ENCODE peak calls at places on chromosomes 7 and 10, in four cellular contexts. One of them, this sample, is unnamed.

GRCh38 chr10:71040890-71041590 is 152.7 kb upstream of the PCBD1 start:
- DNase-seq in COR-L47: peak; percentile 50
- DNase-seq in activated naive CD4-positive, alpha-beta T cell: no peak
- DNase-seq in NCI-H1105 treated with DMSO at 0.1 percent for 48 hours: no peak
- DNase-seq in this sample: no peak

GRCh38 chr10:49625411-49625810 is 11.6 kb downstream of the CHAT start:
- DNase-seq in COR-L47: no peak
- DNase-seq in activated naive CD4-positive, alpha-beta T cell: no peak
- DNase-seq in NCI-H1105 treated with DMSO at 0.1 percent for 48 hours: no peak
- DNase-seq in this sample: no peak

GRCh38 chr7:158029431-158029938 is 558.1 kb downstream of the PTPRN2 start:
- DNase-seq in COR-L47: no peak
- DNase-seq in activated naive CD4-positive, alpha-beta T cell: no peak
- DNase-seq in NCI-H1105 treated with DMSO at 0.1 percent for 48 hours: no peak
- DNase-seq in this sample: no peak

GRCh38 chr7:123024989-123025758 is 29.7 kb upstream of the TAS2R16 start:
- DNase-seq in COR-L47: no peak
- DNase-seq in activated naive CD4-positive, alpha-beta T cell: no peak
- DNase-seq in NCI-H1105 treated with DMSO at 0.1 percent for 48 hours: no peak
- DNase-seq in this sample: no peak

GRCh38 chr10:72009430-72010081 is 45.4 kb downstream of the CHST3 start:
- DNase-seq in COR-L47: peak; percentile 1
- DNase-seq in activated naive CD4-positive, alpha-beta T cell: no peak
- DNase-seq in NCI-H1105 treated with DMSO at 0.1 percent for 48 hours: no peak
- DNase-seq in this sample: no peak

GRCh38 chr7:122059516-122059915 is 84.5 kb downstream of the AASS start:
- DNase-seq in COR-L47: no peak
- DNase-seq in activated naive CD4-positive, alpha-beta T cell: no peak
- DNase-seq in NCI-H1105 treated with DMSO at 0.1 percent for 48 hours: no peak
- DNase-seq in this sample: no peak

GRCh38 chr10:88428442-88428841 is 154.7 kb downstream of the RNLS start:
- DNase-seq in COR-L47: peak; percentile 61
- DNase-seq in activated naive CD4-positive, alpha-beta T cell: no peak
- DNase-seq in NCI-H1105 treated with DMSO at 0.1 percent for 48 hours: no peak
- DNase-seq in this sample: no peak

GRCh38 chr10:130244031-130244927 is 108.1 kb downstream of the GLRX3 start:
- DNase-seq in COR-L47: no peak
- DNase-seq in activated naive CD4-positive, alpha-beta T cell: no peak
- DNase-seq in NCI-H1105 treated with DMSO at 0.1 percent for 48 hours: no peak
- DNase-seq in this sample: no peak

GRCh38 chr10:131031346-131031745 is 280.2 kb downstream of the TCERG1L start:
- DNase-seq in COR-L47: no peak
- DNase-seq in activated naive CD4-positive, alpha-beta T cell: no peak
- DNase-seq in NCI-H1105 treated with DMSO at 0.1 percent for 48 hours: no peak
- DNase-seq in this sample: no peak

GRCh38 chr7:12692035-12692434 is 4.6 kb downstream of the ARL4A start:
- DNase-seq in COR-L47: no peak
- DNase-seq in activated naive CD4-positive, alpha-beta T cell: no peak
- DNase-seq in NCI-H1105 treated with DMSO at 0.1 percent for 48 hours: no peak
- DNase-seq in this sample: no peak

GRCh38 chr7:41201021-41201420 is 501.9 kb downstream of the INHBA start:
- DNase-seq in COR-L47: no peak
- DNase-seq in activated naive CD4-positive, alpha-beta T cell: no peak
- DNase-seq in NCI-H1105 treated with DMSO at 0.1 percent for 48 hours: no peak
- DNase-seq in this sample: no peak

GRCh38 chr7:24980695-24981543 is 941 bp upstream of the OSBPL3 start:
- DNase-seq in COR-L47: no peak
- DNase-seq in activated naive CD4-positive, alpha-beta T cell: no peak
- DNase-seq in NCI-H1105 treated with DMSO at 0.1 percent for 48 hours: no peak
- DNase-seq in this sample: no peak

GRCh38 chr7:47231081-47231480 is 350.8 kb downstream of the TNS3 start:
- DNase-seq in COR-L47: no peak
- DNase-seq in activated naive CD4-positive, alpha-beta T cell: no peak
- DNase-seq in NCI-H1105 treated with DMSO at 0.1 percent for 48 hours: no peak
- DNase-seq in this sample: no peak

GRCh38 chr7:140003913-140004382 is 58.8 kb downstream of the PARP12 start:
- DNase-seq in COR-L47: peak; percentile 35
- DNase-seq in activated naive CD4-positive, alpha-beta T cell: no peak
- DNase-seq in NCI-H1105 treated with DMSO at 0.1 percent for 48 hours: peak; percentile 10
- DNase-seq in this sample: no peak

GRCh38 chr10:20232079-20232478 is 415.8 kb downstream of the PLXDC2 start:
- DNase-seq in COR-L47: no peak
- DNase-seq in activated naive CD4-positive, alpha-beta T cell: no peak
- DNase-seq in NCI-H1105 treated with DMSO at 0.1 percent for 48 hours: no peak
- DNase-seq in this sample: no peak

GRCh38 chr7:159104188-159105030 is 40.3 kb downstream of the VIPR2 start:
- DNase-seq in COR-L47: no peak
- DNase-seq in activated naive CD4-positive, alpha-beta T cell: no peak
- DNase-seq in NCI-H1105 treated with DMSO at 0.1 percent for 48 hours: no peak
- DNase-seq in this sample: no peak

GRCh38 chr10:99906470-99906869 is 103.3 kb downstream of the DNMBP start:
- DNase-seq in COR-L47: no peak
- DNase-seq in activated naive CD4-positive, alpha-beta T cell: no peak
- DNase-seq in NCI-H1105 treated with DMSO at 0.1 percent for 48 hours: no peak
- DNase-seq in this sample: no peak

GRCh38 chr7:157758468-157759245 is 421.9 kb downstream of the DNAJB6 start:
- DNase-seq in COR-L47: no peak
- DNase-seq in activated naive CD4-positive, alpha-beta T cell: no peak
- DNase-seq in NCI-H1105 treated with DMSO at 0.1 percent for 48 hours: no peak
- DNase-seq in this sample: no peak

GRCh38 chr7:129166745-129167144 is 21.7 kb upstream of the SMO start:
- DNase-seq in COR-L47: no peak
- DNase-seq in activated naive CD4-positive, alpha-beta T cell: no peak
- DNase-seq in NCI-H1105 treated with DMSO at 0.1 percent for 48 hours: no peak
- DNase-seq in this sample: no peak

GRCh38 chr10:72740526-72740925 is 48.6 kb downstream of the MCU start:
- DNase-seq in COR-L47: no peak
- DNase-seq in activated naive CD4-positive, alpha-beta T cell: no peak
- DNase-seq in NCI-H1105 treated with DMSO at 0.1 percent for 48 hours: no peak
- DNase-seq in this sample: no peak

GRCh38 chr10:130810856-130811255 is 500.7 kb downstream of the TCERG1L start:
- DNase-seq in COR-L47: no peak
- DNase-seq in activated naive CD4-positive, alpha-beta T cell: no peak
- DNase-seq in NCI-H1105 treated with DMSO at 0.1 percent for 48 hours: no peak
- DNase-seq in this sample: no peak

GRCh38 chr10:75910032-75910431 is 478.6 kb downstream of the LRMDA start:
- DNase-seq in COR-L47: no peak
- DNase-seq in activated naive CD4-positive, alpha-beta T cell: no peak
- DNase-seq in NCI-H1105 treated with DMSO at 0.1 percent for 48 hours: no peak
- DNase-seq in this sample: no peak

GRCh38 chr10:34996843-34997242 is 93.3 kb downstream of the CUL2 start:
- DNase-seq in COR-L47: no peak
- DNase-seq in activated naive CD4-positive, alpha-beta T cell: no peak
- DNase-seq in NCI-H1105 treated with DMSO at 0.1 percent for 48 hours: no peak
- DNase-seq in this sample: no peak

GRCh38 chr10:99433378-99434020 is 3.1 kb upstream of the GOT1 start:
- DNase-seq in COR-L47: no peak
- DNase-seq in activated naive CD4-positive, alpha-beta T cell: no peak
- DNase-seq in NCI-H1105 treated with DMSO at 0.1 percent for 48 hours: peak; percentile 10
- DNase-seq in this sample: no peak